ENCODE peak calls at places on chromosomes 6 and 20, in five cellular contexts. J, X, I, O and C are unnamed samples. For H3K4me1 and H3K27me3, the result is how much of the 10 kb centered on the place peaks cover.

GRCh38 chr6:16698988-16699868 is 62.0 kb downstream of the ATXN1 start:
- DNase-seq in J (no peak), X (no peak), I (no peak), O (peak), C (peak)

GRCh38 chr6:21946298-21946783 is 350.5 kb downstream of the PRL start:
- DNase-seq in J (no peak), X (no peak), I (no peak), O (peak), C (no peak)

GRCh38 chr6:8930009-8930408 is 494.7 kb upstream of the SLC35B3 start:
- DNase-seq in J (no peak), X (no peak), I (no peak), O (no peak), C (peak)

GRCh38 chr20:38875170-38875993 is 50.8 kb upstream of the FAM83D start:
- DNase-seq in J (no peak), X (no peak), I (no peak), O (no peak), C (no peak)

GRCh38 chr20:13212750-13213149 is 8.3 kb upstream of the ISM1 start:
- DNase-seq in J (no peak), X (no peak), I (no peak), O (no peak), C (peak)

GRCh38 chr6:24985313-24985712 is 49.6 kb upstream of the RIPOR2 start:
- DNase-seq in J (no peak), X (no peak), I (no peak), O (no peak), C (no peak)

GRCh38 chr20:63215101-63216040 is 560 bp downstream of the YTHDF1 start:
- DNase-seq in J (no peak), X (no peak), I (no peak), O (peak), C (no peak)

GRCh38 chr20:62964700-62965099 is 12.2 kb downstream of the SLC17A9 start:
- DNase-seq in J (no peak), X (no peak), I (no peak), O (no peak), C (no peak)

GRCh38 chr6:117481278-117481925 is 1.1 kb upstream of the DCBLD1 start:
- DNase-seq in J (no peak), X (no peak), I (no peak), O (no peak), C (no peak)

GRCh38 chr20:25038103-25038410 is 19.9 kb downstream of the ACSS1 start:
- DNase-seq in J (no peak), X (no peak), I (no peak), O (no peak), C (no peak)
- H3K4me1 ChIP-seq in J (half or more), X (half or more), I (half or more), O (under half), C (under half)

DNA sequence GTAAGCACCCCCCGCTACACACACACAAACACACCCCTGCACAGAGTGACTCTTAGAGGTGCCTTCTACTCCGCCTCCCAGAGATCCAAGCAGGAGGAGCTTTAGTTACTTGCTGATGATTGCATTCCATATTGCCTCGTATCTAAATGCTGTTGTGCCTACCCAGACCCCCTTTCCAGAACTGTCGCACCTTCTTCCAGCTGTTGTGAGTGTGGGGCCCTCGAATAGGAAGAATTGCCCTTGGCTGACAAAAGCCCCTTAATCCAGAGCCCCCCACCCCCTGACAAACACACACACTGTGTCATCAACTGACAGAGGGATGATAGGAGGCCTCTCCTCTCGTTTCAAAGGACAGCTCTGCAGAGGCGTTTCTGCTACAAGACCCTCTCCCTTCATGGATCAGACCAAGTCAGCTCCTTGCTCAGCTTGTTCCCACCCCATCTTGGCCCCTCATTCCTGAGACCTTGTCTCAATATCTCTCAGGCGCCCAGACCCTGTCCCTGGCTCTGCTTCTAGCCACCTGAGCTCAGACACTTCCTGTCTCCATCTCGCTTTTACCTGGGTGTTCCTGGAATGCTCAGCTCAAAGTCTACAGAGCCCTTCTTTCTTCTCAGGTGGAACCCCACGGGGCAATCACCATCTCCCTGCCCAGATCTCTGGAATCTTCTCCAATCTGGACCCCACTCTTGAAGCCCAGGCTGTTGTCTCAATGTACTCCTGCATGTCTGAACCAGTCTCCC is 4.0 kb upstream of the VSX1 start:
- DNase-seq in J (no peak), X (no peak), I (no peak), O (no peak), C (no peak)
- H3K27me3 ChIP-seq in J (under half), X (half or more), I (half or more), O (half or more), C (half or more)

DNA sequence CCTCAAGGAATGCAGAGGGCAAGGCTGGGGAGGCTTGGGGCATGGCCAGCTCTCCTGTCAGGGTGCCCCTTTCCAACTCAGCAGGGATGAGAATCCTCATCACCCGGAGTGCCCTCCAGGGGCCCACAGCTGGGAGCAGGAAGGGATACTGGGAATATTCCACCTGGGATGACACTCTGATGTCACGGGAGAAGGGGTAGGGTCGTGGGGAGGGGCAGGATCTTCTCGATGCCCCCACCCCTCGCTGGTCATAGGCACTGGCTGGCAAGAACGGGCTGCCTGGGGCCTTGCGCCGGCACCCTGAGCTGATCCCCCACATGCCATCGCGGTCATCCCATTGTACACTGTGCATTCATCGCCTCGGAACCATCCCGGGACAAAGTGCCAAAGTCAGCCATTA is 10.6 kb upstream of the NXT1 start:
- DNase-seq in J (no peak), X (no peak), I (no peak), O (no peak), C (no peak)
- H3K4me1 ChIP-seq in J (under half), X (under half), I (under half), O (under half), C (under half)

GRCh38 chr6:157447735-157448134 is 66.7 kb downstream of the ZDHHC14 start:
- DNase-seq in J (no peak), X (no peak), I (no peak), O (no peak), C (no peak)
- H3K27me3 ChIP-seq in J (under half), X (under half), I (under half), O (under half), C (under half)